ENCODE peak calls at places on chromosomes 7 and 10, in ten cellular contexts. W is Caki2, A is NCI-H1105, F is AG09309, S is HTR-8/SVneo, X is body of pancreas, I is lower lobe of right lung, Z is upper lobe of right lung, R is EL, K is aorta. L is an unnamed sample.

GRCh38 chr10:92761576-92761975 is 71.8 kb downstream of the HHEX start:
- DNase-seq in W (no peak), A (no peak), F (no peak), S (no peak), X (no peak), I (no peak), Z (no peak), R (peak), K (no peak), L (no peak)

GRCh38 chr10:35336084-35336831 is at the start of gene CCNY:
- DNase-seq in W (peak), A (peak), F (no peak), S (peak), X (peak), I (peak), Z (peak), R (peak), K (peak), L (peak)

GRCh38 chr7:106375499-106375898 is 90.7 kb upstream of the NAMPT start:
- DNase-seq in W (no peak), A (no peak), F (no peak), S (no peak), X (no peak), I (no peak), Z (no peak), R (no peak), K (no peak), L (no peak)

GRCh38 chr7:31054608-31055273 is 2.6 kb downstream of the ADCYAP1R1 start:
- DNase-seq in W (no peak), A (no peak), F (no peak), S (no peak), X (no peak), I (no peak), Z (no peak), R (no peak), K (no peak), L (no peak)

GRCh38 chr10:124717911-124718734 is 26.1 kb downstream of the FAM53B start:
- DNase-seq in W (peak), A (no peak), F (no peak), S (no peak), X (no peak), I (no peak), Z (peak), R (peak), K (no peak), L (no peak)

GRCh38 chr10:103517234-103518085 is 24.0 kb downstream of the NEURL1 start:
- DNase-seq in W (no peak), A (no peak), F (no peak), S (no peak), X (no peak), I (no peak), Z (peak), R (no peak), K (no peak), L (no peak)

GRCh38 chr7:141208539-141208938 is 134.7 kb downstream of the TMEM178B start:
- DNase-seq in W (no peak), A (no peak), F (no peak), S (no peak), X (no peak), I (no peak), Z (no peak), R (no peak), K (no peak), L (no peak)

GRCh38 chr10:126684171-126684745 is 13.8 kb upstream of the C10orf90 start:
- DNase-seq in W (no peak), A (no peak), F (no peak), S (no peak), X (no peak), I (no peak), Z (no peak), R (no peak), K (no peak), L (no peak)

GRCh38 chr10:128174581-128175559 is 48.6 kb upstream of the MKI67 start:
- DNase-seq in W (no peak), A (no peak), F (no peak), S (no peak), X (no peak), I (no peak), Z (no peak), R (no peak), K (no peak), L (no peak)

GRCh38 chr7:6172331-6173295 is 99.8 kb downstream of the CYTH3 start:
- DNase-seq in W (no peak), A (no peak), F (no peak), S (no peak), X (no peak), I (no peak), Z (no peak), R (peak), K (no peak), L (no peak)

GRCh38 chr7:140230517-140230861 is 53.7 kb upstream of the KDM7A start:
- DNase-seq in W (peak), A (no peak), F (no peak), S (no peak), X (peak), I (peak), Z (peak), R (peak), K (peak), L (no peak)

GRCh38 chr10:20922461-20922860 is 25.4 kb upstream of the NEBL start:
- DNase-seq in W (no peak), A (no peak), F (no peak), S (no peak), X (no peak), I (no peak), Z (no peak), R (no peak), K (no peak), L (no peak)

GRCh38 chr10:131994435-131994834 is 12.7 kb upstream of the BNIP3 start:
- DNase-seq in W (no peak), A (no peak), F (no peak), S (no peak), X (peak), I (no peak), Z (no peak), R (no peak), K (no peak), L (no peak)

GRCh38 chr7:2521952-2522591 is 2.5 kb downstream of the LFNG start:
- DNase-seq in W (peak), A (no peak), F (no peak), S (no peak), X (peak), I (peak), Z (no peak), R (peak), K (no peak), L (no peak)

GRCh38 chr7:5661941-5662340 is 119.5 kb downstream of the RNF216 start:
- DNase-seq in W (no peak), A (no peak), F (no peak), S (no peak), X (no peak), I (no peak), Z (no peak), R (no peak), K (no peak), L (no peak)

L was measured in NCI-H2227 treated with DMSO at 0.1 percent for 48 hours.